ENCODE peak calls at places on chromosomes 3 and 15, in four cellular contexts. Z, P, B and J are unnamed samples.

GRCh38 chr15:38721549-38721948 is 156.9 kb upstream of the RASGRP1 start:
- DNase-seq in P (no peak), Z (no peak), B (no peak), J (no peak)

GRCh38 chr3:73508330-73508954 is 116.3 kb downstream of the PDZRN3 start:
- DNase-seq in B (no peak), Z (peak; percentile 44), P (peak; percentile 41), J (peak; percentile 60)

GRCh38 chr3:15032650-15033049 is 32.5 kb downstream of the MRPS25 start:
- DNase-seq in Z (no peak), P (no peak), B (no peak), J (no peak)

GRCh38 chr3:122502139-122502538 is 12.6 kb downstream of the KPNA1 start:
- DNase-seq in Z (no peak), B (no peak), P (peak; percentile 19), J (no peak)

GRCh38 chr15:50235794-50236193 is 29.7 kb downstream of the HDC start:
- DNase-seq in B (no peak), Z (no peak), P (peak; percentile 64), J (no peak)

GRCh38 chr3:37729119-37729518 is 132.6 kb upstream of the CTDSPL start:
- DNase-seq in B (no peak), P (no peak), Z (no peak), J (no peak)

GRCh38 chr15:37765809-37766208 is 168.6 kb upstream of the TMCO5A start:
- DNase-seq in P (no peak), Z (no peak), B (no peak), J (no peak)

GRCh38 chr3:155989536-155989935 is 119.1 kb downstream of the GMPS start:
- DNase-seq in B (no peak), Z (no peak), P (no peak), J (no peak)

GRCh38 chr15:101451192-101451799 is 38.2 kb downstream of the PCSK6 start:
- DNase-seq in P (peak; percentile 91), B (no peak), Z (no peak), J (no peak)

GRCh38 chr3:158097571-158098553 is 8.4 kb downstream of the SHOX2 start:
- DNase-seq in P (no peak), Z (peak; percentile 76), B (peak; percentile 91), J (peak; percentile 94)

GRCh38 chr3:72044231-72044935 is 259.4 kb upstream of the PROK2 start:
- DNase-seq in B (no peak), Z (no peak), P (peak; percentile 7), J (no peak)

GRCh38 chr15:101031203-101031602 is 112.0 kb downstream of the LRRK1 start:
- DNase-seq in Z (no peak), P (no peak), B (peak; percentile 32), J (no peak)

GRCh38 chr3:41682996-41683395 is 278.9 kb downstream of the ULK4 start:
- DNase-seq in P (no peak), B (no peak), Z (no peak), J (no peak)

GRCh38 chr3:11060500-11061251 is 68.1 kb downstream of the SLC6A1 start:
- DNase-seq in P (peak; percentile 77), Z (peak; percentile 12), B (peak; percentile 89), J (peak; percentile 75)

GRCh38 chr3:120693439-120694172 is 11.6 kb upstream of the HGD start:
- DNase-seq in Z (peak; percentile 86), B (no peak), P (no peak), J (peak; percentile 71)

GRCh38 chr15:81155375-81156218 is 21.5 kb downstream of the CFAP161 start:
- DNase-seq in B (no peak), Z (peak; percentile 32), P (peak; percentile 55), J (peak; percentile 69)

GRCh38 chr3:30680789-30681188 is 74.4 kb downstream of the TGFBR2 start:
- DNase-seq in Z (no peak), B (no peak), P (no peak), J (no peak)

GRCh38 chr3:7917443-7918151 is 584.0 kb upstream of the LMCD1 start:
- DNase-seq in B (no peak), P (no peak), Z (no peak), J (no peak)

GRCh38 chr15:96894669-96895068 is 564.2 kb downstream of the NR2F2 start:
- DNase-seq in P (no peak), B (no peak), Z (no peak), J (no peak)
- TF ChIP-seq PHF8 in P (no peak), B (no peak), Z (no peak), J (no peak)

GRCh38 chr15:70892002-70892911 is at the start of the genes LRRC49 and THAP10:
- DNase-seq in Z (peak; percentile 91), B (peak; percentile 88), P (peak; percentile 9), J (peak; percentile 80)
- TF ChIP-seq PHF8 in Z (peak; percentile 84), B (peak; percentile 78), P (no peak), J (peak; percentile 54)

GRCh38 chr3:193605876-193606275 is 12.9 kb downstream of the OPA1 start:
- DNase-seq in P (peak; percentile 59), Z (peak; percentile 62), B (peak; percentile 68), J (peak; percentile 44)
- TF ChIP-seq PHF8 in P (no peak), Z (no peak), B (no peak), J (no peak)

GRCh38 chr15:43168192-43169107 is 16.8 kb upstream of the CCNDBP1 start:
- DNase-seq in P (no peak), Z (no peak), B (no peak), J (no peak)
- TF ChIP-seq PHF8 in P (no peak), Z (no peak), B (no peak), J (no peak)

GRCh38 chr15:84973492-84974460 is 7.9 kb upstream of the PDE8A start:
- DNase-seq in B (no peak), Z (no peak), P (no peak), J (no peak)
- TF ChIP-seq PHF8 in B (no peak), Z (no peak), P (no peak), J (no peak)